ENCODE peak calls at places on chromosomes 11 and 22, in eight cellular contexts. X, I, N, L, R, C, G and V are unnamed samples.

GRCh38 chr11:95867105-95867504 is 56.8 kb downstream of the MTMR2 start:
- DNase-seq in X (no peak), I (no peak), N (no peak), L (no peak), R (no peak), C (no peak), G (no peak), V (no peak)

GRCh38 chr11:68039526-68040086 is 781 bp downstream of the TCIRG1 start:
- DNase-seq in X (no peak), I (no peak), N (no peak), L (no peak), R (no peak), C (no peak), G (no peak), V (no peak)

GRCh38 chr11:120303004-120303637 is 22.0 kb upstream of the TLCD5 start:
- DNase-seq in X (peak), I (peak), N (peak), L (no peak), R (no peak), C (peak), G (peak), V (no peak)

GRCh38 chr11:1641096-1641495 is 11.5 kb downstream of the KRTAP5-5 start:
- DNase-seq in X (no peak), I (no peak), N (no peak), L (no peak), R (no peak), C (no peak), G (no peak), V (no peak)

GRCh38 chr11:58075781-58076180 is 45.0 kb downstream of the OR6Q1 start:
- DNase-seq in X (peak), I (no peak), N (peak), L (no peak), R (no peak), C (peak), G (no peak), V (no peak)

GRCh38 chr11:61761440-61762163 is 9.2 kb downstream of the MYRF start:
- DNase-seq in X (no peak), I (no peak), N (peak), L (no peak), R (no peak), C (no peak), G (no peak), V (no peak)

GRCh38 chr22:50708996-50709395 is 29.0 kb upstream of the ACR start:
- DNase-seq in X (no peak), I (no peak), N (no peak), L (no peak), R (no peak), C (no peak), G (no peak), V (no peak)

GRCh38 chr22:26553056-26553752 is 36.7 kb downstream of the TPST2 start:
- DNase-seq in X (peak), I (no peak), N (peak), L (no peak), R (peak), C (peak), G (peak), V (no peak)

GRCh38 chr11:29685361-29685760 is 331.5 kb downstream of the KCNA4 start:
- DNase-seq in X (no peak), I (no peak), N (no peak), L (peak), R (no peak), C (no peak), G (no peak), V (no peak)

GRCh38 chr11:67056267-67056639 is 394 bp upstream of the RHOD start:
- DNase-seq in X (no peak), I (no peak), N (no peak), L (no peak), R (no peak), C (no peak), G (no peak), V (no peak)

GRCh38 chr11:123254357-123254756 is 59.3 kb upstream of the CLMP start:
- DNase-seq in X (no peak), I (no peak), N (no peak), L (no peak), R (no peak), C (no peak), G (no peak), V (no peak)

GRCh38 chr11:69207165-69207889 is 51.6 kb downstream of the SMIM38 start:
- DNase-seq in X (no peak), I (no peak), N (no peak), L (no peak), R (no peak), C (no peak), G (no peak), V (no peak)

GRCh38 chr11:66341502-66342126 is 3.3 kb downstream of the BRMS1 start:
- DNase-seq in X (no peak), I (no peak), N (no peak), L (no peak), R (no peak), C (no peak), G (no peak), V (no peak)

GRCh38 chr22:23229646-23230045 is 49.3 kb downstream of the BCR start:
- DNase-seq in X (no peak), I (no peak), N (no peak), L (no peak), R (no peak), C (no peak), G (no peak), V (no peak)

GRCh38 chr11:13297917-13298356 is 20.3 kb downstream of the BMAL1 start:
- DNase-seq in X (no peak), I (no peak), N (no peak), L (no peak), R (no peak), C (no peak), G (peak), V (no peak)

GRCh38 chr11:83951521-83951920 is 665.4 kb upstream of the CCDC90B start:
- DNase-seq in X (no peak), I (no peak), N (no peak), L (no peak), R (no peak), C (no peak), G (no peak), V (no peak)

GRCh38 chr22:27226666-27227065 is 569.3 kb downstream of the MIAT start:
- DNase-seq in X (no peak), I (no peak), N (no peak), L (no peak), R (no peak), C (no peak), G (peak), V (no peak)